ENCODE peak calls at places on chromosomes 7 and 10, in seven cellular contexts. B, P, K, H, G, J and Z are unnamed samples.
A peak's percentile ranks its signal among the peaks of the same experiment; 100 is the strongest.

GRCh38 chr10:110395350-110396283 is 90.9 kb upstream of the SMNDC1 start:
- DNase-seq in B (peak; percentile 86), P (peak; percentile 98), K (no peak), H (peak; percentile 62), G (peak; percentile 74), J (no peak), Z (no peak)

GRCh38 chr7:127154958-127155357 is 97.8 kb downstream of the GRM8 start:
- DNase-seq in B (no peak), P (no peak), K (no peak), H (no peak), G (no peak), J (no peak), Z (no peak)

GRCh38 chr10:50909334-50910014 is 24.0 kb upstream of the A1CF start:
- DNase-seq in B (no peak), P (no peak), K (no peak), H (no peak), G (no peak), J (no peak), Z (no peak)

GRCh38 chr10:119424591-119424975 is 117.9 kb downstream of the RGS10 start:
- DNase-seq in B (no peak), P (no peak), K (no peak), H (no peak), G (no peak), J (no peak), Z (no peak)

GRCh38 chr10:49608166-49608758 is 1.8 kb upstream of the SLC18A3 start:
- DNase-seq in B (no peak), P (no peak), K (no peak), H (no peak), G (no peak), J (peak; percentile 48), Z (no peak)

GRCh38 chr10:90587081-90587491 is 270.8 kb downstream of the HTR7 start:
- DNase-seq in B (peak; percentile 11), P (peak; percentile 95), K (no peak), H (no peak), G (no peak), J (no peak), Z (no peak)

GRCh38 chr10:79022565-79023488 is 45.9 kb upstream of the ZMIZ1 start:
- DNase-seq in B (no peak), P (peak; percentile 54), K (no peak), H (no peak), G (no peak), J (peak; percentile 49), Z (no peak)

GRCh38 chr10:96339956-96340904 is 18.6 kb downstream of the OPALIN start:
- DNase-seq in B (peak; percentile 29), P (peak; percentile 25), K (peak; percentile 42), H (no peak), G (peak; percentile 63), J (no peak), Z (peak; percentile 73)

GRCh38 chr10:29859521-29860130 is 199.8 kb downstream of the JCAD start:
- DNase-seq in B (no peak), P (peak; percentile 83), K (no peak), H (no peak), G (no peak), J (no peak), Z (no peak)

GRCh38 chr7:107940951-107941350 is 50.0 kb downstream of the DLD start:
- DNase-seq in B (no peak), P (no peak), K (no peak), H (no peak), G (no peak), J (no peak), Z (no peak)

GRCh38 chr7:107937514-107937913 is 46.5 kb downstream of the DLD start:
- DNase-seq in B (no peak), P (no peak), K (no peak), H (no peak), G (no peak), J (no peak), Z (no peak)

GRCh38 chr7:107938448-107939250 is 47.7 kb downstream of the DLD start:
- DNase-seq in B (no peak), P (peak; percentile 48), K (no peak), H (peak; percentile 65), G (no peak), J (no peak), Z (no peak)

GRCh38 chr7:107939472-107940145 is 48.6 kb downstream of the DLD start:
- DNase-seq in B (no peak), P (peak; percentile 96), K (no peak), H (peak; percentile 88), G (no peak), J (peak; percentile 74), Z (no peak)

GRCh38 chr7:107940146-107940489 is 49.1 kb downstream of the DLD start:
- DNase-seq in B (no peak), P (no peak), K (no peak), H (no peak), G (no peak), J (no peak), Z (no peak)
- H3K27ac ChIP-seq in B (peak overlapping the region; percentile 57), P (peak overlapping the region; percentile 95), K (no peak overlapping the region), H (peak overlapping the region; percentile 90), G (peak overlapping the region; percentile 75), J (peak overlapping the region; percentile 45), Z (peak overlapping the region; percentile 17)

GRCh38 chr10:77553311-77553710 is 84.3 kb downstream of the KCNMA1 start:
- DNase-seq in B (no peak), P (no peak), K (no peak), H (no peak), G (no peak), J (peak; percentile 84), Z (no peak)
- H3K27ac ChIP-seq in B (no peak overlapping the region), P (no peak overlapping the region), K (no peak overlapping the region), H (peak overlapping the region; percentile 28), G (peak overlapping the region; percentile 69), J (peak overlapping the region; percentile 84), Z (no peak overlapping the region)

GRCh38 chr7:41117431-41117830 is 585.5 kb downstream of the INHBA start:
- DNase-seq in B (no peak), P (no peak), K (no peak), H (no peak), G (no peak), J (no peak), Z (no peak)
- H3K27ac ChIP-seq in B (no peak overlapping the region), P (no peak overlapping the region), K (no peak overlapping the region), H (no peak overlapping the region), G (no peak overlapping the region), J (no peak overlapping the region), Z (no peak overlapping the region)

GRCh38 chr10:103763374-103764202 is 91.8 kb downstream of the SH3PXD2A start:
- DNase-seq in B (no peak), P (no peak), K (no peak), H (no peak), G (no peak), J (no peak), Z (no peak)
- H3K27ac ChIP-seq in B (peak overlapping the region; percentile 42), P (peak overlapping the region; percentile 24), K (no peak overlapping the region), H (no peak overlapping the region), G (peak overlapping the region; percentile 32), J (no peak overlapping the region), Z (no peak overlapping the region)

DNA sequence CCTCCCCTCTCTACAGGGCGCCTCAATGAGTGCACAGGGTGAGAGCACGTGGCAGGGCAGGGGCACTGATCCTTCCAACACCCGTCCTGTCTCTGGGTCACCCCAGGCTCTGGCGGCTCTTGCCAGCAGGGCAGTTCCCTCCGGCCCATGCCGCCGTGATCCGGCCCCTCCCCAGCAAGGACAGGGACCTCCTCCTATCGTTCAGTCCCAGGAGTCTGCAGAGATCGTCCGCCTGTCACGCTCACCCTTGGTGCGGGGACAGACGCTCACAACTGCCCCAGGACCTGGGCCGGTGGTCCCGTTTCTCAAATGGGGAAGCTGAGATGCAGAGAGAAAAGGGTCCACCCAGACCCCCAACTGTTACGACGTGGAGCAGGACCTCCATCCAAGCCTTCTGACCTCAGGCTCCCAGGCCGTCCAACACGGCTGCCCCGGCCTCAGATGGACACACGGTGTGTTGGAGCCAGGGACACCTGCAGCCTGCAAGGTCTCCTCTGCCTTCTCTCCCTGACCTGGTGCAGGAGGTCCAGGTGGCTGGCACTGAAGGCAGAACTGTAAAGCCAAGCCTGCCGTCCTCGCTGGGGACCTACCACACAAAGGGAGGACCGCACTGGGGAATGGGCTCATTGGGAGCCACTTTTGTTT is 248.9 kb downstream of the ELFN1 start:
- DNase-seq in B (no peak), P (no peak), K (no peak), H (no peak), G (no peak), J (no peak), Z (no peak)
- H3K27ac ChIP-seq in B (no peak overlapping the region), P (no peak overlapping the region), K (no peak overlapping the region), H (no peak overlapping the region), G (no peak overlapping the region), J (no peak overlapping the region), Z (no peak overlapping the region)